ENCODE peak calls at places on chromosomes 1 and 21, in six cellular contexts. One of them, this sample, is unnamed. For H3K79me2, the result is how much of the 10 kb centered on the place peaks cover.

GRCh38 chr1:147622731-147623130 is 47.6 kb downstream of the ACP6 start:
- DNase-seq in HCT116: no peak
- DNase-seq in neural progenitor cell: no peak
- DNase-seq in GM23248: peak
- DNase-seq in hepatocyte: no peak
- DNase-seq in GM23338: no peak
- DNase-seq in this sample: no peak

GRCh38 chr1:66350001-66350547 is 183.9 kb upstream of the SGIP1 start:
- DNase-seq in neural progenitor cell: peak
- DNase-seq in GM23338: peak
- DNase-seq in GM23248: peak
- DNase-seq in HCT116: peak
- DNase-seq in hepatocyte: no peak
- DNase-seq in this sample: peak

GRCh38 chr1:91124989-91125417 is 103.2 kb upstream of the ZNF644 start:
- DNase-seq in GM23248: no peak
- DNase-seq in hepatocyte: peak
- DNase-seq in GM23338: no peak
- DNase-seq in neural progenitor cell: peak
- DNase-seq in HCT116: no peak
- DNase-seq in this sample: no peak

GRCh38 chr1:11138952-11139351 is 39.3 kb upstream of the EXOSC10 start:
- DNase-seq in GM23248: peak
- DNase-seq in GM23338: no peak
- DNase-seq in neural progenitor cell: no peak
- DNase-seq in hepatocyte: no peak
- DNase-seq in HCT116: no peak
- DNase-seq in this sample: no peak

GRCh38 chr21:44849616-44850130 is 23.8 kb downstream of the PTTG1IP start:
- DNase-seq in neural progenitor cell: no peak
- DNase-seq in GM23338: no peak
- DNase-seq in GM23248: no peak
- DNase-seq in HCT116: no peak
- DNase-seq in hepatocyte: peak
- DNase-seq in this sample: no peak

GRCh38 chr21:32330784-32331311 is 32.2 kb downstream of the MRAP start:
- DNase-seq in HCT116: no peak
- DNase-seq in neural progenitor cell: peak
- DNase-seq in GM23338: no peak
- DNase-seq in GM23248: no peak
- DNase-seq in hepatocyte: no peak
- DNase-seq in this sample: no peak

GRCh38 chr1:228944991-228945390 is 209.7 kb downstream of the RHOU start:
- DNase-seq in neural progenitor cell: no peak
- DNase-seq in GM23338: no peak
- DNase-seq in HCT116: no peak
- DNase-seq in GM23248: peak
- DNase-seq in hepatocyte: no peak
- DNase-seq in this sample: no peak

GRCh38 chr21:45513741-45514310 is 28.4 kb downstream of the SLC19A1 start:
- DNase-seq in hepatocyte: no peak
- DNase-seq in HCT116: no peak
- DNase-seq in GM23338: no peak
- DNase-seq in GM23248: no peak
- DNase-seq in neural progenitor cell: no peak
- DNase-seq in this sample: no peak

GRCh38 chr1:55694297-55694696 is 479.1 kb upstream of the USP24 start:
- DNase-seq in GM23248: no peak
- DNase-seq in neural progenitor cell: no peak
- DNase-seq in hepatocyte: peak
- DNase-seq in HCT116: no peak
- DNase-seq in GM23338: no peak
- DNase-seq in this sample: no peak

GRCh38 chr1:95219407-95219806 is 14.6 kb upstream of the RWDD3 start:
- DNase-seq in hepatocyte: no peak
- DNase-seq in neural progenitor cell: no peak
- DNase-seq in HCT116: no peak
- DNase-seq in GM23248: no peak
- DNase-seq in GM23338: no peak
- DNase-seq in this sample: no peak

GRCh38 chr1:92125204-92125603 is 45.1 kb downstream of the BTBD8 start:
- DNase-seq in GM23338: no peak
- DNase-seq in GM23248: no peak
- DNase-seq in HCT116: no peak
- DNase-seq in neural progenitor cell: no peak
- DNase-seq in hepatocyte: no peak
- DNase-seq in this sample: no peak

GRCh38 chr1:205172729-205173366 is 38.7 kb downstream of the DSTYK start:
- DNase-seq in GM23248: peak
- DNase-seq in hepatocyte: peak
- DNase-seq in HCT116: peak
- DNase-seq in neural progenitor cell: no peak
- DNase-seq in GM23338: no peak
- DNase-seq in this sample: no peak

GRCh38 chr1:165525708-165526107 is 18.1 kb upstream of the LRRC52 start:
- DNase-seq in GM23338: no peak
- DNase-seq in GM23248: no peak
- DNase-seq in neural progenitor cell: no peak
- DNase-seq in HCT116: no peak
- DNase-seq in hepatocyte: peak
- DNase-seq in this sample: no peak

GRCh38 chr1:54275349-54275748 is 75.4 kb downstream of the MRPL37 start:
- DNase-seq in GM23338: no peak
- DNase-seq in hepatocyte: no peak
- DNase-seq in neural progenitor cell: no peak
- DNase-seq in HCT116: no peak
- DNase-seq in GM23248: peak
- DNase-seq in this sample: no peak

GRCh38 chr21:43015906-43016540 is 41.7 kb downstream of the PKNOX1 start:
- DNase-seq in HCT116: no peak
- DNase-seq in GM23248: no peak
- DNase-seq in hepatocyte: no peak
- DNase-seq in neural progenitor cell: no peak
- DNase-seq in GM23338: no peak
- DNase-seq in this sample: peak

GRCh38 chr1:9233241-9233941 is 1.2 kb upstream of the H6PD start:
- DNase-seq in hepatocyte: peak
- DNase-seq in neural progenitor cell: no peak
- DNase-seq in GM23248: peak
- DNase-seq in HCT116: no peak
- DNase-seq in GM23338: no peak
- DNase-seq in this sample: no peak

GRCh38 chr21:19529031-19529430 is 1125.4 kb upstream of the TMPRSS15 start:
- DNase-seq in neural progenitor cell: no peak
- DNase-seq in hepatocyte: no peak
- DNase-seq in GM23338: no peak
- DNase-seq in HCT116: no peak
- DNase-seq in GM23248: no peak
- DNase-seq in this sample: no peak

GRCh38 chr1:218207194-218207593 is 77.9 kb upstream of the RRP15 start:
- DNase-seq in GM23338: no peak
- DNase-seq in hepatocyte: no peak
- DNase-seq in HCT116: no peak
- DNase-seq in GM23248: peak
- DNase-seq in neural progenitor cell: no peak
- DNase-seq in this sample: no peak

GRCh38 chr1:109726007-109726406 is 14.0 kb downstream of the GSTM5 start:
- DNase-seq in GM23248: no peak
- DNase-seq in neural progenitor cell: no peak
- DNase-seq in HCT116: no peak
- DNase-seq in GM23338: no peak
- DNase-seq in hepatocyte: no peak
- DNase-seq in this sample: no peak

GRCh38 chr1:45146833-45147232 is 59.6 kb downstream of the ZSWIM5 start:
- DNase-seq in GM23338: no peak
- DNase-seq in hepatocyte: no peak
- DNase-seq in neural progenitor cell: no peak
- DNase-seq in HCT116: no peak
- DNase-seq in GM23248: peak
- DNase-seq in this sample: no peak

GRCh38 chr1:45136984-45137383 is 69.4 kb downstream of the ZSWIM5 start:
- DNase-seq in neural progenitor cell: no peak
- DNase-seq in GM23338: no peak
- DNase-seq in hepatocyte: no peak
- DNase-seq in GM23248: no peak
- DNase-seq in HCT116: no peak
- DNase-seq in this sample: no peak

GRCh38 chr1:45141247-45142003 is 65.0 kb downstream of the ZSWIM5 start:
- DNase-seq in GM23338: no peak
- DNase-seq in hepatocyte: no peak
- DNase-seq in GM23248: no peak
- DNase-seq in HCT116: no peak
- DNase-seq in neural progenitor cell: no peak
- DNase-seq in this sample: no peak
- H3K4me3 ChIP-seq in GM23338: no peak
- H3K4me3 ChIP-seq in hepatocyte: no peak
- H3K4me3 ChIP-seq in GM23248: no peak
- H3K4me3 ChIP-seq in HCT116: no peak
- H3K4me3 ChIP-seq in neural progenitor cell: no peak
- H3K4me3 ChIP-seq in this sample: no peak

GRCh38 chr1:38778521-38778920 is 81.1 kb downstream of the RRAGC start:
- DNase-seq in GM23248: no peak
- DNase-seq in HCT116: no peak
- DNase-seq in hepatocyte: no peak
- DNase-seq in GM23338: no peak
- DNase-seq in neural progenitor cell: no peak
- DNase-seq in this sample: no peak
- H3K79me2 ChIP-seq in GM23248: under half
- H3K79me2 ChIP-seq in HCT116: under half
- H3K79me2 ChIP-seq in hepatocyte: under half
- H3K79me2 ChIP-seq in GM23338: under half
- H3K79me2 ChIP-seq in neural progenitor cell: under half
- H3K79me2 ChIP-seq in this sample: under half

DNA sequence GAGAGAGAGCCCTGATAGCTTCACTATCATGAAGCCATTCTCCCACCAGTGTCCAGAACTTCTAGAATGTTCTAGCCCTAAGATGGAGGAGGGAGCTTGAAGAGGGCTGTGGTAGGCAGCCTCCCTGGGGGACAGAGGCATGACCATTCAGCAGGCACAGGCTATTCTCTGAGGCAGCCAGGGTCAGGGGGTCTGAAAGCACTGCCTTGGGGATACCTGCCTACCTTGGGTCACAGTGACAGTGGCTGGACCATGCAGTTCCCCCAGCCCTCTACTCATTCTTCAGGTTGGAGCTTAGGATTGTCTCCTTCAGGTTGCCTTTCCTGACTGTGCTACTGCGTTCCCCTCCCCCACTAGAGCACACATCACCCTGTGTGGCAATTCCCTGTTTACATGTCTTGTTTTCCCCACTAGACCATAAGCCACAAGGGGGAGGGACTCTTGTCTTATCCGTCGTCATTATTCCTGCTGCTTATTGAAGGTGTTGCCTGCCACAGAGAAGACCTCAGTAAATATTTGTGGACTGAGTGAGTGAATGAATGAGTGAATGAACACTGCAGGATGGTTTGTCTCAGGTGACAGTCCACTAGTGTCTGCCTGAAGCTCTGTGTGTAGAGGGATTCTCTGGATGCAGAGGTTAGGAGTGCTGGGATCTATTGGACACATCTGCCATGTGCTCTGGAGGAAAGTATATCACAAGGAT is 5.2 kb downstream of the ZDHHC18 start:
- DNase-seq in GM23338: no peak
- DNase-seq in GM23248: peak
- DNase-seq in hepatocyte: peak
- DNase-seq in HCT116: no peak
- DNase-seq in neural progenitor cell: no peak
- DNase-seq in this sample: no peak
- TF ChIP-seq EZH2phosphoT487 in GM23338: no peak
- TF ChIP-seq EZH2phosphoT487 in GM23248: no peak
- TF ChIP-seq EZH2phosphoT487 in hepatocyte: no peak
- TF ChIP-seq EZH2phosphoT487 in HCT116: no peak
- TF ChIP-seq EZH2phosphoT487 in neural progenitor cell: no peak
- TF ChIP-seq EZH2phosphoT487 in this sample: no peak

DNA sequence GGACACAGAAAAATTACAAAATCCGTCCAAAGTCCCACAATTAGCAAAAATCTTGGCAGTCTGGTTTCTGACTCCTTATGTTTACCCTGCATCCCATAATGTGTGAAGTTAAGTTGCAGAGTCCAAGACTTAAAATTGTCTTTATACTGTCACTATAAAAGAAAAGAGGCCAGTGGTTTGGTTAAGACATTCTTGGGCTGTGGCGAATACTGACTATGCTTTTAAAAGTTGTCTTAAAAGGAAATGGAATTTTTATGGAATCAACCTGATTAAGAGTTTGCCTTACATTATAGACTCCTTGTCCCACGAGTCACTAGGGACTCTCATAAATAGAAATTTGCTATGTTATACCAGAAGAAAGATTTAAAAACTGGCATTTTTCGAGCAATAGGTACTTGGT is 31.6 kb downstream of the NTNG1 start:
- DNase-seq in hepatocyte: no peak
- DNase-seq in neural progenitor cell: no peak
- DNase-seq in GM23248: no peak
- DNase-seq in HCT116: no peak
- DNase-seq in GM23338: no peak
- DNase-seq in this sample: no peak
- H3K4me3 ChIP-seq in hepatocyte: no peak
- H3K4me3 ChIP-seq in neural progenitor cell: no peak
- H3K4me3 ChIP-seq in GM23248: no peak
- H3K4me3 ChIP-seq in HCT116: no peak
- H3K4me3 ChIP-seq in GM23338: no peak
- H3K4me3 ChIP-seq in this sample: no peak

GRCh38 chr1:175504875-175505555 is 238.4 kb downstream of the TNR start:
- DNase-seq in HCT116: no peak
- DNase-seq in neural progenitor cell: no peak
- DNase-seq in GM23248: no peak
- DNase-seq in GM23338: peak
- DNase-seq in hepatocyte: no peak
- DNase-seq in this sample: no peak
- H3K79me2 ChIP-seq in HCT116: under half
- H3K79me2 ChIP-seq in neural progenitor cell: under half
- H3K79me2 ChIP-seq in GM23248: under half
- H3K79me2 ChIP-seq in GM23338: under half
- H3K79me2 ChIP-seq in hepatocyte: under half
- H3K79me2 ChIP-seq in this sample: under half

GRCh38 chr1:207298666-207299065 is 22.8 kb upstream of the CD55 start:
- DNase-seq in hepatocyte: no peak
- DNase-seq in GM23248: peak
- DNase-seq in HCT116: no peak
- DNase-seq in GM23338: no peak
- DNase-seq in neural progenitor cell: no peak
- DNase-seq in this sample: no peak
- TF ChIP-seq EZH2phosphoT487 in hepatocyte: no peak
- TF ChIP-seq EZH2phosphoT487 in GM23248: no peak
- TF ChIP-seq EZH2phosphoT487 in HCT116: no peak
- TF ChIP-seq EZH2phosphoT487 in GM23338: no peak
- TF ChIP-seq EZH2phosphoT487 in neural progenitor cell: no peak
- TF ChIP-seq EZH2phosphoT487 in this sample: no peak